ENCODE peak calls at places on chromosomes 7 and 10, in five cellular contexts. One of them, this sample, is unnamed. For H3K36me3 and H3K27me3, the result is how much of the 10 kb centered on the place peaks cover.

GRCh38 chr10:30701471-30702173 is 72.1 kb upstream of the LYZL2 start:
- DNase-seq in effector memory CD4-positive, alpha-beta T cell: peak
- DNase-seq in right lobe of liver: no peak
- DNase-seq in endodermal cell: no peak
- DNase-seq in tibial artery: no peak
- DNase-seq in this sample: no peak

GRCh38 chr7:102095933-102096332 is 190.7 kb upstream of the SH2B2 start:
- DNase-seq in effector memory CD4-positive, alpha-beta T cell: no peak
- DNase-seq in right lobe of liver: no peak
- DNase-seq in endodermal cell: peak
- DNase-seq in tibial artery: no peak
- DNase-seq in this sample: no peak

GRCh38 chr7:140646931-140647647 is 6.5 kb upstream of the DENND2A start:
- DNase-seq in effector memory CD4-positive, alpha-beta T cell: no peak
- DNase-seq in right lobe of liver: no peak
- DNase-seq in endodermal cell: peak
- DNase-seq in tibial artery: peak
- DNase-seq in this sample: no peak

GRCh38 chr7:42227931-42228591 is 8.9 kb downstream of the GLI3 start:
- DNase-seq in effector memory CD4-positive, alpha-beta T cell: no peak
- DNase-seq in right lobe of liver: no peak
- DNase-seq in endodermal cell: peak
- DNase-seq in tibial artery: no peak
- DNase-seq in this sample: peak

GRCh38 chr10:70890917-70891431 is 2.6 kb upstream of the PCBD1 start:
- DNase-seq in effector memory CD4-positive, alpha-beta T cell: no peak
- DNase-seq in right lobe of liver: no peak
- DNase-seq in endodermal cell: peak
- DNase-seq in tibial artery: no peak
- DNase-seq in this sample: no peak

GRCh38 chr7:77269360-77270075 is 69.9 kb upstream of the FGL2 start:
- DNase-seq in effector memory CD4-positive, alpha-beta T cell: no peak
- DNase-seq in right lobe of liver: no peak
- DNase-seq in endodermal cell: no peak
- DNase-seq in tibial artery: peak
- DNase-seq in this sample: no peak

GRCh38 chr10:52566471-52567246 is 205.9 kb downstream of the MBL2 start:
- DNase-seq in effector memory CD4-positive, alpha-beta T cell: no peak
- DNase-seq in right lobe of liver: no peak
- DNase-seq in endodermal cell: no peak
- DNase-seq in tibial artery: no peak
- DNase-seq in this sample: no peak

GRCh38 chr7:132800522-132800921 is 224.3 kb upstream of the PLXNA4 start:
- DNase-seq in effector memory CD4-positive, alpha-beta T cell: no peak
- DNase-seq in right lobe of liver: no peak
- DNase-seq in endodermal cell: no peak
- DNase-seq in tibial artery: no peak
- DNase-seq in this sample: no peak

GRCh38 chr10:80664071-80664680 is 126.5 kb downstream of the SH2D4B start:
- DNase-seq in effector memory CD4-positive, alpha-beta T cell: peak
- DNase-seq in right lobe of liver: peak
- DNase-seq in endodermal cell: peak
- DNase-seq in tibial artery: peak
- DNase-seq in this sample: peak

GRCh38 chr10:80171248-80171660 is 34.1 kb downstream of the ANXA11 start:
- DNase-seq in effector memory CD4-positive, alpha-beta T cell: no peak
- DNase-seq in right lobe of liver: no peak
- DNase-seq in endodermal cell: peak
- DNase-seq in tibial artery: no peak
- DNase-seq in this sample: peak

GRCh38 chr7:94792270-94792669 is 115.1 kb upstream of the PPP1R9A start:
- DNase-seq in effector memory CD4-positive, alpha-beta T cell: no peak
- DNase-seq in right lobe of liver: no peak
- DNase-seq in endodermal cell: no peak
- DNase-seq in tibial artery: no peak
- DNase-seq in this sample: no peak

GRCh38 chr10:123270806-123271205 is 116.6 kb downstream of the BUB3 start:
- DNase-seq in effector memory CD4-positive, alpha-beta T cell: no peak
- DNase-seq in right lobe of liver: no peak
- DNase-seq in endodermal cell: peak
- DNase-seq in tibial artery: no peak
- DNase-seq in this sample: no peak

GRCh38 chr7:84193787-84194186 is 802 bp downstream of the SEMA3A start:
- DNase-seq in effector memory CD4-positive, alpha-beta T cell: no peak
- DNase-seq in right lobe of liver: no peak
- DNase-seq in endodermal cell: no peak
- DNase-seq in tibial artery: no peak
- DNase-seq in this sample: no peak

GRCh38 chr7:48887500-48887899 is 36.8 kb upstream of the CDC14C start:
- DNase-seq in effector memory CD4-positive, alpha-beta T cell: no peak
- DNase-seq in right lobe of liver: no peak
- DNase-seq in endodermal cell: no peak
- DNase-seq in tibial artery: peak
- DNase-seq in this sample: no peak

GRCh38 chr7:131051304-131051703 is 276.4 kb upstream of the MKLN1 start:
- DNase-seq in effector memory CD4-positive, alpha-beta T cell: no peak
- DNase-seq in right lobe of liver: no peak
- DNase-seq in endodermal cell: no peak
- DNase-seq in tibial artery: no peak
- DNase-seq in this sample: no peak

GRCh38 chr7:6181136-6181535 is 91.3 kb downstream of the CYTH3 start:
- DNase-seq in effector memory CD4-positive, alpha-beta T cell: no peak
- DNase-seq in right lobe of liver: no peak
- DNase-seq in endodermal cell: no peak
- DNase-seq in tibial artery: no peak
- DNase-seq in this sample: no peak

GRCh38 chr10:98267069-98267893 is 713 bp downstream of the LOXL4 start:
- DNase-seq in effector memory CD4-positive, alpha-beta T cell: no peak
- DNase-seq in right lobe of liver: peak
- DNase-seq in endodermal cell: no peak
- DNase-seq in tibial artery: no peak
- DNase-seq in this sample: no peak

GRCh38 chr10:22699976-22700375 is 14.4 kb downstream of the PIP4K2A start:
- DNase-seq in effector memory CD4-positive, alpha-beta T cell: no peak
- DNase-seq in right lobe of liver: no peak
- DNase-seq in endodermal cell: no peak
- DNase-seq in tibial artery: no peak
- DNase-seq in this sample: no peak

GRCh38 chr10:123854003-123854402 is 37.6 kb downstream of the CPXM2 start:
- DNase-seq in effector memory CD4-positive, alpha-beta T cell: no peak
- DNase-seq in right lobe of liver: no peak
- DNase-seq in endodermal cell: no peak
- DNase-seq in tibial artery: no peak
- DNase-seq in this sample: no peak

GRCh38 chr10:109824206-109824605 is 99.1 kb downstream of the XPNPEP1 start:
- DNase-seq in effector memory CD4-positive, alpha-beta T cell: no peak
- DNase-seq in right lobe of liver: no peak
- DNase-seq in endodermal cell: no peak
- DNase-seq in tibial artery: no peak
- DNase-seq in this sample: no peak

GRCh38 chr10:124086787-124087671 is 6.4 kb downstream of the CHST15 start:
- DNase-seq in effector memory CD4-positive, alpha-beta T cell: no peak
- DNase-seq in right lobe of liver: no peak
- DNase-seq in endodermal cell: no peak
- DNase-seq in tibial artery: no peak
- DNase-seq in this sample: no peak

GRCh38 chr7:76048668-76048988 is 722 bp downstream of the MDH2 start:
- DNase-seq in effector memory CD4-positive, alpha-beta T cell: peak
- DNase-seq in right lobe of liver: no peak
- DNase-seq in endodermal cell: peak
- DNase-seq in tibial artery: no peak
- DNase-seq in this sample: no peak

GRCh38 chr7:141645188-141645587 is 56.8 kb downstream of the DENND11 start:
- DNase-seq in effector memory CD4-positive, alpha-beta T cell: no peak
- DNase-seq in right lobe of liver: no peak
- DNase-seq in endodermal cell: no peak
- DNase-seq in tibial artery: no peak
- DNase-seq in this sample: no peak

GRCh38 chr10:43264987-43265798 is 1.7 kb downstream of the RASGEF1A start:
- DNase-seq in effector memory CD4-positive, alpha-beta T cell: no peak
- DNase-seq in right lobe of liver: no peak
- DNase-seq in endodermal cell: no peak
- DNase-seq in tibial artery: no peak
- DNase-seq in this sample: no peak

GRCh38 chr7:115449689-115450088 is 527.8 kb downstream of the MDFIC start:
- DNase-seq in effector memory CD4-positive, alpha-beta T cell: no peak
- DNase-seq in right lobe of liver: no peak
- DNase-seq in endodermal cell: no peak
- DNase-seq in tibial artery: no peak
- DNase-seq in this sample: no peak

DNA sequence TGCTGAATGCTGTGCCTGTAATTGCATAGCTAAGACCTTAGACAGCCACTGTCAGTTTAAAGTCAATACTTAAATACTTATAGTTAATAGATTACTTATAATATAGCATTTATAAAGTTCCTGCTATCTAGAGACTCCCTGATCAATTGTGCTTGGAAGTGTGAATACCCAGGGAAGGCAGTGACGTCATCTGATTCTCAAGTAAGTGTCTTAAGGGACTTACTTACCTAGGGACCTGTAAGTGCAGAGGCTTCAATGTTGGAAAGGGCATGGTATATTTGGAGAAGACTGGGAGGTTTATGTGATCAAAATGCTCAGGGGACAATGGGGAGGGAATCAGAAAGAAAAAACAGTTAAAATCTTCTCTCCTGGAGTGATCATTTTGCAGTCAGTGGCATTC is 55.0 kb downstream of the BICC1 start:
- DNase-seq in effector memory CD4-positive, alpha-beta T cell: no peak
- DNase-seq in right lobe of liver: no peak
- DNase-seq in endodermal cell: no peak
- DNase-seq in tibial artery: no peak
- DNase-seq in this sample: no peak
- H3K4me3 ChIP-seq in effector memory CD4-positive, alpha-beta T cell: no peak
- H3K4me3 ChIP-seq in right lobe of liver: no peak
- H3K4me3 ChIP-seq in endodermal cell: no peak
- H3K4me3 ChIP-seq in tibial artery: no peak
- H3K4me3 ChIP-seq in this sample: no peak

GRCh38 chr7:145481985-145482384 is 634.6 kb upstream of the CNTNAP2 start:
- DNase-seq in effector memory CD4-positive, alpha-beta T cell: no peak
- DNase-seq in right lobe of liver: no peak
- DNase-seq in endodermal cell: no peak
- DNase-seq in tibial artery: no peak
- DNase-seq in this sample: no peak
- H3K36me3 ChIP-seq in effector memory CD4-positive, alpha-beta T cell: under half
- H3K36me3 ChIP-seq in right lobe of liver: under half
- H3K36me3 ChIP-seq in endodermal cell: under half
- H3K36me3 ChIP-seq in tibial artery: under half
- H3K36me3 ChIP-seq in this sample: under half

GRCh38 chr10:113290137-113290536 is 262.7 kb upstream of the HABP2 start:
- DNase-seq in effector memory CD4-positive, alpha-beta T cell: no peak
- DNase-seq in right lobe of liver: no peak
- DNase-seq in endodermal cell: peak
- DNase-seq in tibial artery: no peak
- DNase-seq in this sample: no peak

GRCh38 chr10:113284635-113285034 is 268.2 kb upstream of the HABP2 start:
- DNase-seq in effector memory CD4-positive, alpha-beta T cell: no peak
- DNase-seq in right lobe of liver: no peak
- DNase-seq in endodermal cell: no peak
- DNase-seq in tibial artery: no peak
- DNase-seq in this sample: no peak

GRCh38 chr10:113285291-113285690 is 267.6 kb upstream of the HABP2 start:
- DNase-seq in effector memory CD4-positive, alpha-beta T cell: no peak
- DNase-seq in right lobe of liver: no peak
- DNase-seq in endodermal cell: no peak
- DNase-seq in tibial artery: no peak
- DNase-seq in this sample: no peak

GRCh38 chr10:113291413-113291812 is 261.4 kb upstream of the HABP2 start:
- DNase-seq in effector memory CD4-positive, alpha-beta T cell: no peak
- DNase-seq in right lobe of liver: no peak
- DNase-seq in endodermal cell: no peak
- DNase-seq in tibial artery: no peak
- DNase-seq in this sample: no peak

DNA sequence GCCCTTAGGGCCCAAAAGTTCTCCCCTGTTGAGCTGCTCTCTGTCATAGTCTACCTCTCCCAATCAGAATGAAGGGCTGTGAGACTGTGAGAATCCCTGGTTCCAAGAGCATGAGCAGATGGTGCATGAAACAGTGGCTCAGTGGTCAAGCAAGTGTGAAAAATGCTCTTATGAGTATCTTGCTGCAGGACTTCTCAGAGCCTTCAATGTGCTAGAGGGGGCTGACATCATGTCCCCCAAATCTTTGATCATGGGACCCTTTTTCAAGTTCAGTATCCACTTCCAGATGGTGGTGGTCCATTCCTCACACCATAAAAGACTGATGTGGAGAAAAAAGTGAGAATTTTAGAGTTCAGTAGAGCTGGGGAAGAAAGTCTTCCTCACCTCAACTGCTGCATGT is 265.3 kb upstream of the HABP2 start:
- DNase-seq in effector memory CD4-positive, alpha-beta T cell: no peak
- DNase-seq in right lobe of liver: no peak
- DNase-seq in endodermal cell: no peak
- DNase-seq in tibial artery: no peak
- DNase-seq in this sample: no peak
- H3K27me3 ChIP-seq in effector memory CD4-positive, alpha-beta T cell: under half
- H3K27me3 ChIP-seq in right lobe of liver: under half
- H3K27me3 ChIP-seq in endodermal cell: half or more
- H3K27me3 ChIP-seq in tibial artery: under half
- H3K27me3 ChIP-seq in this sample: under half

GRCh38 chr10:32960022-32960421 is 2.0 kb upstream of the ITGB1 start:
- DNase-seq in effector memory CD4-positive, alpha-beta T cell: no peak
- DNase-seq in right lobe of liver: no peak
- DNase-seq in endodermal cell: no peak
- DNase-seq in tibial artery: no peak
- DNase-seq in this sample: no peak

GRCh38 chr10:32961892-32962369 is 3.9 kb upstream of the ITGB1 start:
- DNase-seq in effector memory CD4-positive, alpha-beta T cell: no peak
- DNase-seq in right lobe of liver: no peak
- DNase-seq in endodermal cell: no peak
- DNase-seq in tibial artery: no peak
- DNase-seq in this sample: no peak

GRCh38 chr10:32963102-32963501 is 5.1 kb upstream of the ITGB1 start:
- DNase-seq in effector memory CD4-positive, alpha-beta T cell: no peak
- DNase-seq in right lobe of liver: no peak
- DNase-seq in endodermal cell: no peak
- DNase-seq in tibial artery: no peak
- DNase-seq in this sample: no peak

GRCh38 chr10:32962541-32962940 is 4.5 kb upstream of the ITGB1 start:
- DNase-seq in effector memory CD4-positive, alpha-beta T cell: no peak
- DNase-seq in right lobe of liver: no peak
- DNase-seq in endodermal cell: no peak
- DNase-seq in tibial artery: no peak
- DNase-seq in this sample: no peak

DNA sequence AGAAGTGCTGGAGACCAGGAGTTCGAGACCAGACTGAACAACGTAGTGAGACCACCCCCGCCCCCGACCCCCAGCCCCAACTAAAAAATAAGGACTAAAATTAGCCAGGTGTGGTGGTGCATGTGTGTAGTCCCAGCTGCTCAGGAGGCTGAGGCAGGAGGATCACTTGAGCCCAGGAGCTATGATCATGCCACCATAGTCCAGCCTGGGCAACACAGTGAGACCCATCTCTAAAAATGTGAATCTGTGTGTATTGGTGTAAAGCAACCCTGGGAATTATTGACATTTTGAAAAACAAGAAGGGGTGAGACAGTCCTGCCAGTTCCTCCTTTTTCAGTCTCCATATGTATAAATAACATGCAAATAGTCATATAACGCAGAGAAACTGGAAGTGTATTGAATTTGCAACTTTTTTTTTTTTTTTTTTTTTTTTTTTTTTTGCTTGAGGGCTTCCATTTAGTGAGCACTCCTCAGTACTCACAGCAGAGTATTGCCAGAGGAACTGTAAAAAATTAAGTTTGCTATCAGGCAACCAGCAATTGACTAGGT is 3.4 kb upstream of the ITGB1 start:
- DNase-seq in effector memory CD4-positive, alpha-beta T cell: no peak
- DNase-seq in right lobe of liver: no peak
- DNase-seq in endodermal cell: no peak
- DNase-seq in tibial artery: no peak
- DNase-seq in this sample: no peak
- H3K4me3 ChIP-seq in effector memory CD4-positive, alpha-beta T cell: no peak
- H3K4me3 ChIP-seq in right lobe of liver: no peak
- H3K4me3 ChIP-seq in endodermal cell: no peak
- H3K4me3 ChIP-seq in tibial artery: peak
- H3K4me3 ChIP-seq in this sample: no peak